ENCODE peak calls at places on chromosomes 3 and 15, in seven cellular contexts. J is uterus, L is ovary, W is esophagus muscularis mucosa, X is sigmoid colon, B is thoracic aorta, M is left ventricle myocardium inferior. D is an unnamed sample.

GRCh38 chr3:16987141-16987540 is 102.4 kb downstream of the PLCL2 start:
- DNase-seq in J (no peak), L (no peak), W (no peak), X (no peak), B (no peak), M (no peak), D (no peak)

GRCh38 chr3:69500604-69501003 is 114.7 kb upstream of the FRMD4B start:
- DNase-seq in J (no peak), L (no peak), W (no peak), X (no peak), B (no peak), M (no peak), D (no peak)

GRCh38 chr3:173993299-173993698 is 595.8 kb downstream of the NLGN1 start:
- DNase-seq in J (no peak), L (no peak), W (no peak), X (no peak), B (no peak), M (no peak), D (no peak)

GRCh38 chr3:172065967-172066762 is 26.8 kb downstream of the FNDC3B start:
- DNase-seq in J (no peak), L (no peak), W (no peak), X (no peak), B (no peak), M (no peak), D (no peak)

GRCh38 chr3:112407214-112407887 is 74.4 kb downstream of the CD200 start:
- DNase-seq in J (no peak), L (no peak), W (no peak), X (no peak), B (no peak), M (no peak), D (no peak)

GRCh38 chr3:46163551-46163981 is 44.5 kb downstream of the CCR1 start:
- DNase-seq in J (no peak), L (no peak), W (no peak), X (no peak), B (no peak), M (no peak), D (no peak)

GRCh38 chr3:163474766-163475165 is 1603.5 kb downstream of the SI start:
- DNase-seq in J (no peak), L (no peak), W (no peak), X (no peak), B (no peak), M (no peak), D (no peak)

GRCh38 chr3:12449889-12450682 is 34.2 kb upstream of the TSEN2 start:
- DNase-seq in J (no peak), L (no peak), W (no peak), X (peak; percentile 34), B (no peak), M (no peak), D (no peak)

GRCh38 chr3:76949462-76949861 is 90.4 kb upstream of the ROBO2 start:
- DNase-seq in J (no peak), L (no peak), W (no peak), X (no peak), B (no peak), M (no peak), D (no peak)

GRCh38 chr15:80118956-80119355 is 33.8 kb upstream of the FAH start:
- DNase-seq in J (no peak), L (no peak), W (no peak), X (no peak), B (no peak), M (no peak), D (no peak)

GRCh38 chr3:186471781-186472180 is 72.4 kb downstream of the CRYGS start:
- DNase-seq in J (no peak), L (no peak), W (peak; percentile 75), X (no peak), B (no peak), M (no peak), D (no peak)

GRCh38 chr3:135239485-135239884 is 444.4 kb downstream of the EPHB1 start:
- DNase-seq in J (no peak), L (no peak), W (no peak), X (no peak), B (no peak), M (no peak), D (no peak)

GRCh38 chr3:174498638-174499037 is 360.5 kb upstream of the NAALADL2 start:
- DNase-seq in J (no peak), L (no peak), W (no peak), X (no peak), B (no peak), M (no peak), D (no peak)

GRCh38 chr3:128395500-128396125 is 71.1 kb downstream of the DNAJB8 start:
- DNase-seq in J (peak; percentile 81), L (peak; percentile 81), W (no peak), X (no peak), B (no peak), M (peak; percentile 82), D (no peak)

GRCh38 chr3:126582286-126582685 is 23.6 kb upstream of the C3orf22 start:
- DNase-seq in J (no peak), L (no peak), W (no peak), X (no peak), B (no peak), M (no peak), D (no peak)

GRCh38 chr3:53729130-53729529 is 117.1 kb downstream of the CHDH start:
- DNase-seq in J (no peak), L (no peak), W (no peak), X (no peak), B (no peak), M (no peak), D (no peak)

GRCh38 chr3:53728606-53729005 is 117.6 kb downstream of the CHDH start:
- DNase-seq in J (no peak), L (no peak), W (no peak), X (no peak), B (no peak), M (no peak), D (no peak)

GRCh38 chr3:53730565-53730964 is 115.7 kb downstream of the CHDH start:
- DNase-seq in J (peak; percentile 57), L (peak; percentile 71), W (no peak), X (no peak), B (no peak), M (peak; percentile 58), D (no peak)

GRCh38 chr3:53731934-53732624 is 114.1 kb downstream of the CHDH start:
- DNase-seq in J (no peak), L (no peak), W (no peak), X (no peak), B (no peak), M (no peak), D (no peak)

DNA sequence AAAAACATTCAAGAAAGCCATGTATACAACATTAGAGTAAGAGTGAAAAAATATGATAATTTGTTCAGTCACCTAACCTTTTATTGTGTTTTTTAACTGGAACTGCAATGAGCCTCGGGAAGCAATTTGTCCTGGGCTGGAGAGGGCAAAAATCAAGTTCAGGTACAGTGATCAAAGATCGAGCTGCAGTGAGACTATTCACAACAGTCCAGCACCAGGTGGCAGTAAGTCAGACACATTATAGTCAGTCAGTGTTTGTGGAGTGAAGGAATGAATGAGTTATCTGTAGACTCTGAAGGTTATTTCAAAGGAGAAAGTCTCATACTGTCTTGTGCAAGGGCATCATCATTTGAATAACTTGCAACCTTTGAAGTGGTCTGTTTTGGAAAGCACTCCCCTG is 116.6 kb downstream of the CHDH start:
- DNase-seq in J (no peak), L (no peak), W (no peak), X (no peak), B (no peak), M (no peak), D (no peak)
- TF ChIP-seq CTCF in J (no peak), L (no peak), W (no peak), X (no peak), B (no peak), M (peak; percentile 39), D (no peak)

DNA sequence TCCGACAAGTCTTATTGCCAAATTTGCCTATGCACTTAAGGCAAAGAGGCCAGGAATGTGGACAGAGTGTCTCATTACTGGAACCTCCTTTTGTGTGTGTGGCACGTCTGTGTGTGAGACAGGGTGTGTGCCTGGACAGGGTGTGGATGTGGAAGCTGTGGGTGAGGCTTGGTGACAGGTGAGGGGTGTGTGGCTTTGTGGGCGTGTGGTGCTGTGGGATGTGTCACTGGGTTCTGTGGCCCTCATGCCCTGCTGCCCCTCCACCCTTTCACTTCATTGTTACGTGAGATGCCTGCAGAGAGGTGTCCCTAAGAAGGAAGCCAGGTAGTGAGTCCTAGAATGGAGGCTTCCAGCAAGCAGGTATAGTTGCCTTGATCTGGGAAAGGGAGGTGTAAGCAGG is 244.0 kb upstream of the CHRNA7 start:
- DNase-seq in J (no peak), L (no peak), W (no peak), X (no peak), B (no peak), M (no peak), D (no peak)
- H3K27ac ChIP-seq in J (no peak overlapping the region), L (no peak overlapping the region), W (no peak overlapping the region), X (no peak overlapping the region), B (no peak overlapping the region), M (no peak overlapping the region), D (no peak overlapping the region)

DNA sequence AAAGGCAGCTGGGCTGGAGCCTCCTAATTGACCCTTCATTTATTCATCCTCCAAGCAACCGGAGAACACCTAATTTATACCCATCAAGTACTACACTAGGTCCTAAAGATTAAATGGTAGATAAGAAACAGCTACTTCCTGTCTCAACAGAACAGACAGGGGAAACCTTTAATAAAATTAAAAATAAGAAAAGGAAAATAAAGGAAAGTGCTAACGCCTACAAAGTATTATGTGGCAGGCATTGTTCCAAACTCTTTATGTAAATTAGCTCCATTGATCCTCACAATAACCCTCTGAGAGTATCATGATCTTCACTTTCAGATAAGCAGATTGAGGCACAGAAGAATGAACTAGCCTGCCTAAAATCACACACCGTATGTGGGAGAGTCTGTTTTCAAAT is 139.5 kb downstream of the CNTN6 start:
- DNase-seq in J (no peak), L (no peak), W (no peak), X (no peak), B (no peak), M (no peak), D (no peak)
- H3K4me1 ChIP-seq in J (no peaks in the 10 kb centered on the region), L (no peaks in the 10 kb centered on the region), W (no peaks in the 10 kb centered on the region), X (no peaks in the 10 kb centered on the region), B (no peaks in the 10 kb centered on the region), M (no peaks in the 10 kb centered on the region), D (no peaks in the 10 kb centered on the region)

GRCh38 chr3:98903099-98903498 is 1.6 kb upstream of the DCBLD2 start:
- DNase-seq in J (no peak), L (no peak), W (no peak), X (no peak), B (no peak), M (no peak), D (no peak)

GRCh38 chr3:98903705-98904481 is 2.4 kb upstream of the DCBLD2 start:
- DNase-seq in J (no peak), L (no peak), W (no peak), X (no peak), B (no peak), M (no peak), D (no peak)

GRCh38 chr3:98901465-98902174 is at the start of gene DCBLD2:
- DNase-seq in J (peak; percentile 98), L (peak; percentile 98), W (peak; percentile 99), X (peak; percentile 99), B (peak; percentile 93), M (peak; percentile 98), D (peak; percentile 98)

GRCh38 chr3:98902341-98902740 is 846 bp upstream of the DCBLD2 start:
- DNase-seq in J (no peak), L (no peak), W (no peak), X (no peak), B (no peak), M (no peak), D (no peak)

DNA sequence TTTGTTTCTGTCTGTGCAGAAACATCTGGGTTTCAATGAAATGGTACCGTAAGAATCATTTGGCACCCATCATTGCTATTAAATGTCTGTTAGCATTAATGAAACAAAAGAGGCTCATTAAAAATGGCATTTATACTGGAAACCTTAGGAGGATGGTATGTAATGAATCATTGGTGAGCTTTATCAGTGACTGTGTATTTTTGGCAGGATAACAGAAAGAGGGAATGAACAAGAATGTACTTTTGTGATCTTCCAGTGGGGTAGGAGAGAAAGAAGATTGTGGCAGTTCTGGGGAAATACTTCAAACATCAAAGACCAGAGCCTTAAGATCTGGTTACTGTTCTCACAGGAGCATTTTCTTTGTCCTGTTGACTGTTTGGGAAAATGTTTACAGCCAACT is 4.7 kb upstream of the DCBLD2 start:
- DNase-seq in J (no peak), L (no peak), W (no peak), X (no peak), B (no peak), M (no peak), D (no peak)
- TF ChIP-seq CTCF in J (no peak), L (no peak), W (no peak), X (no peak), B (no peak), M (no peak), D (no peak)